ENCODE peak calls at places on chromosome 7, in eight cellular contexts. H is NCI-H1694 treated with DMSO at 0.1 percent for 48 hours; M is fibroblast of the conjunctiva; A is activated naive CD8-positive, alpha-beta T cell treated with anti-CD3 and anti-CD28 coated beads, Interleukin-2, amount 50 U/mL, for 16 hours; K is myocyte; Q is effector CD4-positive, alpha-beta T cell; X is Caki2; I is M059J. O is an unnamed sample.

GRCh38 chr7:1455241-1455939 is 3.9 kb downstream of the MICALL2 start:
- DNase-seq in H (no peak), M (no peak), A (no peak), K (no peak), Q (no peak), X (no peak), I (no peak), O (no peak)

GRCh38 chr7:69695998-69696657 is 97.9 kb downstream of the AUTS2 start:
- DNase-seq in H (no peak), M (no peak), A (no peak), K (no peak), Q (no peak), X (no peak), I (no peak), O (no peak)

GRCh38 chr7:107267138-107267537 is 98.3 kb downstream of the HBP1 start:
- DNase-seq in H (no peak), M (no peak), A (no peak), K (no peak), Q (no peak), X (no peak), I (no peak), O (no peak)

GRCh38 chr7:44147026-44147881 is 6.1 kb upstream of the MYL7 start:
- DNase-seq in H (peak; percentile 33), M (no peak), A (no peak), K (no peak), Q (no peak), X (no peak), I (no peak), O (no peak)

GRCh38 chr7:75601539-75601938 is 109.4 kb downstream of the SPDYE5 start:
- DNase-seq in H (no peak), M (no peak), A (no peak), K (no peak), Q (no peak), X (no peak), I (no peak), O (no peak)

GRCh38 chr7:96823274-96823673 is 113.6 kb upstream of the SEM1 start:
- DNase-seq in H (no peak), M (peak; percentile 5), A (no peak), K (peak; percentile 45), Q (no peak), X (peak; percentile 23), I (peak; percentile 61), O (no peak)

GRCh38 chr7:141483044-141483443 is 68.2 kb upstream of the AGK start:
- DNase-seq in H (no peak), M (no peak), A (no peak), K (no peak), Q (no peak), X (no peak), I (peak; percentile 14), O (no peak)

GRCh38 chr7:81457858-81458522 is 311.9 kb downstream of the HGF start:
- DNase-seq in H (peak; percentile 83), M (peak; percentile 34), A (no peak), K (peak; percentile 45), Q (no peak), X (no peak), I (peak; percentile 51), O (peak; percentile 37)

GRCh38 chr7:77674878-77675277 is 21.4 kb upstream of the RSBN1L start:
- DNase-seq in H (no peak), M (no peak), A (no peak), K (no peak), Q (no peak), X (no peak), I (peak; percentile 86), O (no peak)

GRCh38 chr7:86025807-86026206 is 617.9 kb upstream of the GRM3 start:
- DNase-seq in H (no peak), M (no peak), A (no peak), K (no peak), Q (no peak), X (no peak), I (no peak), O (no peak)